ENCODE peak calls at places on chromosomes 11 and 22, in five cellular contexts. V is mesendoderm, S is colonic mucosa, D is LHCN-M2, E is spleen. J is an unnamed sample.

GRCh38 chr22:46074771-46075551 is 75.4 kb upstream of the PPARA start:
- DNase-seq in V (no peak), E (peak; percentile 71), D (peak; percentile 72), S (no peak), J (peak; percentile 71)

GRCh38 chr11:78244546-78245315 is 56.0 kb downstream of the USP35 start:
- DNase-seq in S (no peak), D (peak; percentile 74), E (no peak), V (no peak), J (no peak)

GRCh38 chr11:86047275-86047991 is 21.5 kb downstream of the PICALM start:
- DNase-seq in E (no peak), V (no peak), S (no peak), D (peak; percentile 70), J (no peak)

GRCh38 chr11:70828498-70829159 is 423.7 kb downstream of the SHANK2 start:
- DNase-seq in S (peak; percentile 30), E (no peak), D (no peak), V (no peak), J (no peak)

GRCh38 chr11:61699737-61700160 is 19.6 kb downstream of the DAGLA start:
- DNase-seq in V (no peak), D (no peak), S (peak; percentile 81), E (no peak), J (no peak)

GRCh38 chr11:95877288-95877687 is 46.6 kb downstream of the MTMR2 start:
- DNase-seq in D (peak; percentile 96), S (no peak), E (no peak), V (no peak), J (no peak)

GRCh38 chr22:39954584-39955055 is 5.6 kb upstream of the TMA7B start:
- DNase-seq in V (no peak), S (no peak), E (no peak), D (peak; percentile 33), J (no peak)

GRCh38 chr11:121930004-121930965 is 185.7 kb downstream of the BLID start:
- DNase-seq in S (no peak), V (peak; percentile 10), D (no peak), E (no peak), J (no peak)

GRCh38 chr11:79076526-79077115 is 364.2 kb downstream of the TENM4 start:
- DNase-seq in S (peak; percentile 42), E (no peak), D (no peak), V (peak; percentile 50), J (peak; percentile 73)

GRCh38 chr11:45092901-45093760 is 53.3 kb upstream of the PRDM11 start:
- DNase-seq in V (no peak), S (no peak), D (peak; percentile 23), E (peak; percentile 79), J (peak; percentile 59)

GRCh38 chr11:1873048-1873812 is 18.5 kb downstream of the PRR33 start:
- DNase-seq in D (peak; percentile 86), S (no peak), V (peak; percentile 8), E (peak; percentile 66), J (no peak)

GRCh38 chr11:92269021-92269420 is 44.4 kb downstream of the FAT3 start:
- DNase-seq in V (peak; percentile 96), S (no peak), D (peak; percentile 71), E (no peak), J (no peak)

GRCh38 chr11:84714316-84714780 is 912.8 kb downstream of the DLG2 start:
- DNase-seq in V (peak; percentile 80), E (peak; percentile 16), S (peak; percentile 76), D (peak; percentile 2), J (no peak)

GRCh38 chr11:119206512-119207299 is 567 bp downstream of the CBL start:
- DNase-seq in V (peak; percentile 61), S (peak; percentile 64), E (peak; percentile 93), D (peak; percentile 14), J (peak; percentile 84)

GRCh38 chr11:26946209-26946828 is 47.6 kb upstream of the FIBIN start:
- DNase-seq in E (no peak), D (peak; percentile 67), S (no peak), V (no peak), J (no peak)

GRCh38 chr11:68524681-68525080 is 64.1 kb downstream of the PPP6R3 start:
- DNase-seq in E (no peak), D (no peak), V (no peak), S (peak; percentile 31), J (no peak)

GRCh38 chr11:1138053-1138452 is 19.7 kb upstream of the MUC5AC start:
- DNase-seq in E (no peak), D (peak; percentile 74), S (no peak), V (no peak), J (no peak)

GRCh38 chr11:3014314-3014938 is 22.3 kb upstream of the NAP1L4 start:
- DNase-seq in D (no peak), S (no peak), V (no peak), E (peak; percentile 86), J (no peak)

GRCh38 chr22:50544078-50544745 is 1.5 kb upstream of the KLHDC7B start:
- DNase-seq in D (peak; percentile 40), S (peak; percentile 90), E (peak; percentile 97), V (peak; percentile 85), J (peak; percentile 94)

GRCh38 chr11:27395556-27396258 is 32.7 kb upstream of the CCDC34 start:
- DNase-seq in V (peak; percentile 72), E (no peak), S (peak; percentile 71), D (no peak), J (no peak)

GRCh38 chr11:133919330-133920108 is 37.2 kb downstream of the IGSF9B start:
- DNase-seq in D (no peak), V (no peak), E (no peak), S (no peak), J (no peak)

GRCh38 chr11:94895971-94896370 is 77.4 kb downstream of the CWC15 start:
- DNase-seq in D (peak; percentile 42), V (no peak), S (no peak), E (no peak), J (no peak)

GRCh38 chr11:13668957-13669521 is 571 bp downstream of the FAR1 start:
- DNase-seq in S (peak; percentile 76), V (peak; percentile 65), E (peak; percentile 93), D (peak; percentile 19), J (no peak)

GRCh38 chr11:104256525-104256924 is 92.6 kb upstream of the PDGFD start:
- DNase-seq in V (peak; percentile 8), D (peak; percentile 24), S (no peak), E (no peak), J (no peak)

GRCh38 chr11:81071641-81072040 is 1630.8 kb upstream of the TENM4 start:
- DNase-seq in S (no peak), V (peak; percentile 26), D (no peak), E (no peak), J (no peak)

GRCh38 chr11:132943325-132943736 is 589.0 kb downstream of the OPCML start:
- DNase-seq in V (no peak), D (no peak), S (no peak), E (no peak), J (no peak)

GRCh38 chr22:32708835-32709234 is 92.7 kb upstream of the TIMP3 start:
- DNase-seq in V (no peak), D (no peak), E (no peak), S (no peak), J (no peak)

GRCh38 chr11:2702771-2703486 is 3.1 kb upstream of the KCNQ1OT1 start:
- DNase-seq in S (no peak), E (peak; percentile 66), V (no peak), D (no peak), J (peak; percentile 66)

GRCh38 chr11:96097844-96098421 is 174.0 kb upstream of the MTMR2 start:
- DNase-seq in S (peak; percentile 43), D (no peak), V (no peak), E (no peak), J (no peak)

GRCh38 chr11:134333951-134334350 is 2.2 kb downstream of the GLB1L2 start:
- DNase-seq in D (no peak), V (no peak), E (no peak), S (no peak), J (no peak)

GRCh38 chr11:115042002-115042401 is 363.7 kb downstream of the NXPE2 start:
- DNase-seq in V (peak; percentile 48), S (no peak), D (no peak), E (no peak), J (no peak)

GRCh38 chr22:43972931-43973330 is 17.7 kb downstream of the SAMM50 start:
- DNase-seq in D (no peak), E (no peak), V (no peak), S (no peak), J (no peak)

GRCh38 chr11:73141031-73141308 is 1.1 kb downstream of the FCHSD2 start:
- DNase-seq in E (peak; percentile 91), V (no peak), D (no peak), S (peak; percentile 47), J (no peak)

GRCh38 chr22:45599836-45600577 is 71.6 kb upstream of the ATXN10 start:
- DNase-seq in S (peak; percentile 61), D (no peak), E (no peak), V (no peak), J (no peak)

GRCh38 chr11:11428714-11429113 is 75.7 kb upstream of the CSNK2A3 start:
- DNase-seq in V (no peak), S (no peak), D (no peak), E (no peak), J (no peak)

GRCh38 chr11:72778535-72779494 is 15.0 kb downstream of the STARD10 start:
- DNase-seq in S (peak; percentile 85), D (no peak), V (no peak), E (no peak), J (no peak)

GRCh38 chr11:1573077-1573846 is 1.2 kb upstream of the DUSP8 start:
- DNase-seq in E (no peak), D (no peak), S (peak; percentile 67), V (no peak), J (no peak)

J was measured in cardiac septum.